ENCODE peak calls at places on chromosomes 3 and 15, in six cellular contexts. One of them, this sample, is unnamed. For H3K36me3, the result is how much of the 10 kb centered on the place peaks cover.

GRCh38 chr3:151206196-151206595 is 3.2 kb upstream of the GPR171 start:
- DNase-seq in body of pancreas: no peak
- DNase-seq in cardiac muscle cell: no peak
- DNase-seq in pancreas: no peak
- DNase-seq in left lung: no peak
- DNase-seq in PC-3: no peak
- DNase-seq in this sample: no peak

GRCh38 chr3:72270072-72270611 is 485.2 kb upstream of the PROK2 start:
- DNase-seq in pancreas: peak
- DNase-seq in body of pancreas: peak
- DNase-seq in cardiac muscle cell: peak
- DNase-seq in PC-3: peak
- DNase-seq in left lung: peak
- DNase-seq in this sample: peak

GRCh38 chr3:126718506-126719445 is 14.7 kb downstream of the CHCHD6 start:
- DNase-seq in body of pancreas: no peak
- DNase-seq in cardiac muscle cell: no peak
- DNase-seq in left lung: no peak
- DNase-seq in PC-3: no peak
- DNase-seq in pancreas: no peak
- DNase-seq in this sample: no peak

GRCh38 chr3:172281884-172282283 is 166.4 kb downstream of the GHSR start:
- DNase-seq in body of pancreas: no peak
- DNase-seq in cardiac muscle cell: no peak
- DNase-seq in pancreas: no peak
- DNase-seq in PC-3: no peak
- DNase-seq in left lung: no peak
- DNase-seq in this sample: no peak

GRCh38 chr3:133535971-133536634 is 37.4 kb upstream of the CDV3 start:
- DNase-seq in body of pancreas: peak
- DNase-seq in left lung: no peak
- DNase-seq in pancreas: no peak
- DNase-seq in PC-3: peak
- DNase-seq in cardiac muscle cell: peak
- DNase-seq in this sample: peak

GRCh38 chr3:23567917-23568316 is 237.8 kb upstream of the UBE2E1 start:
- DNase-seq in pancreas: no peak
- DNase-seq in body of pancreas: no peak
- DNase-seq in left lung: no peak
- DNase-seq in PC-3: peak
- DNase-seq in cardiac muscle cell: peak
- DNase-seq in this sample: peak

GRCh38 chr3:140711043-140711718 is 33.3 kb downstream of the TRIM42 start:
- DNase-seq in body of pancreas: no peak
- DNase-seq in cardiac muscle cell: no peak
- DNase-seq in pancreas: no peak
- DNase-seq in left lung: no peak
- DNase-seq in PC-3: no peak
- DNase-seq in this sample: no peak

GRCh38 chr15:60729850-60730458 is 251.0 kb upstream of the ICE2 start:
- DNase-seq in cardiac muscle cell: no peak
- DNase-seq in body of pancreas: no peak
- DNase-seq in pancreas: no peak
- DNase-seq in left lung: no peak
- DNase-seq in PC-3: no peak
- DNase-seq in this sample: no peak

GRCh38 chr15:82663186-82663600 is 16.0 kb upstream of the CPEB1 start:
- DNase-seq in cardiac muscle cell: peak
- DNase-seq in PC-3: peak
- DNase-seq in pancreas: peak
- DNase-seq in left lung: no peak
- DNase-seq in body of pancreas: peak
- DNase-seq in this sample: peak

GRCh38 chr3:24838533-24838932 is 343.9 kb upstream of the THRB start:
- DNase-seq in cardiac muscle cell: no peak
- DNase-seq in PC-3: no peak
- DNase-seq in pancreas: no peak
- DNase-seq in body of pancreas: no peak
- DNase-seq in left lung: no peak
- DNase-seq in this sample: no peak

GRCh38 chr3:134214239-134214638 is 36.4 kb downstream of the RYK start:
- DNase-seq in left lung: no peak
- DNase-seq in body of pancreas: no peak
- DNase-seq in cardiac muscle cell: no peak
- DNase-seq in pancreas: no peak
- DNase-seq in PC-3: peak
- DNase-seq in this sample: no peak

GRCh38 chr3:136343873-136344281 is 93.7 kb downstream of the PCCB start:
- DNase-seq in body of pancreas: peak
- DNase-seq in PC-3: peak
- DNase-seq in left lung: peak
- DNase-seq in cardiac muscle cell: peak
- DNase-seq in pancreas: peak
- DNase-seq in this sample: peak

GRCh38 chr3:54999801-55000200 is 71.9 kb upstream of the LRTM1 start:
- DNase-seq in cardiac muscle cell: peak
- DNase-seq in PC-3: no peak
- DNase-seq in body of pancreas: no peak
- DNase-seq in pancreas: no peak
- DNase-seq in left lung: no peak
- DNase-seq in this sample: no peak

GRCh38 chr15:72063186-72063585 is 54.8 kb downstream of the MYO9A start:
- DNase-seq in pancreas: no peak
- DNase-seq in body of pancreas: no peak
- DNase-seq in cardiac muscle cell: peak
- DNase-seq in left lung: no peak
- DNase-seq in PC-3: no peak
- DNase-seq in this sample: no peak

GRCh38 chr3:99753268-99753975 is 64.2 kb upstream of the CMSS1 start:
- DNase-seq in cardiac muscle cell: peak
- DNase-seq in body of pancreas: no peak
- DNase-seq in PC-3: peak
- DNase-seq in pancreas: no peak
- DNase-seq in left lung: no peak
- DNase-seq in this sample: peak

GRCh38 chr3:195072916-195073564 is 197.9 kb downstream of the XXYLT1 start:
- DNase-seq in left lung: peak
- DNase-seq in body of pancreas: no peak
- DNase-seq in cardiac muscle cell: no peak
- DNase-seq in PC-3: no peak
- DNase-seq in pancreas: no peak
- DNase-seq in this sample: no peak

GRCh38 chr15:60228096-60228495 is 169.7 kb downstream of the ANXA2 start:
- DNase-seq in pancreas: no peak
- DNase-seq in cardiac muscle cell: peak
- DNase-seq in left lung: no peak
- DNase-seq in body of pancreas: no peak
- DNase-seq in PC-3: no peak
- DNase-seq in this sample: no peak

GRCh38 chr15:22944651-22945050 is 35.5 kb downstream of the CYFIP1 start:
- DNase-seq in PC-3: peak
- DNase-seq in left lung: no peak
- DNase-seq in body of pancreas: peak
- DNase-seq in cardiac muscle cell: no peak
- DNase-seq in pancreas: peak
- DNase-seq in this sample: peak

GRCh38 chr3:58131101-58131500 is 79.7 kb downstream of the DNASE1L3 start:
- DNase-seq in pancreas: no peak
- DNase-seq in body of pancreas: no peak
- DNase-seq in left lung: no peak
- DNase-seq in cardiac muscle cell: no peak
- DNase-seq in PC-3: no peak
- DNase-seq in this sample: no peak

GRCh38 chr3:58132850-58133249 is 77.9 kb downstream of the DNASE1L3 start:
- DNase-seq in body of pancreas: no peak
- DNase-seq in cardiac muscle cell: no peak
- DNase-seq in PC-3: no peak
- DNase-seq in left lung: no peak
- DNase-seq in pancreas: no peak
- DNase-seq in this sample: no peak

GRCh38 chr3:58134468-58134867 is 76.3 kb downstream of the DNASE1L3 start:
- DNase-seq in PC-3: no peak
- DNase-seq in left lung: no peak
- DNase-seq in cardiac muscle cell: no peak
- DNase-seq in body of pancreas: no peak
- DNase-seq in pancreas: no peak
- DNase-seq in this sample: no peak

GRCh38 chr3:58137306-58137705 is 73.5 kb downstream of the DNASE1L3 start:
- DNase-seq in body of pancreas: no peak
- DNase-seq in cardiac muscle cell: no peak
- DNase-seq in PC-3: no peak
- DNase-seq in left lung: no peak
- DNase-seq in pancreas: no peak
- DNase-seq in this sample: no peak

DNA sequence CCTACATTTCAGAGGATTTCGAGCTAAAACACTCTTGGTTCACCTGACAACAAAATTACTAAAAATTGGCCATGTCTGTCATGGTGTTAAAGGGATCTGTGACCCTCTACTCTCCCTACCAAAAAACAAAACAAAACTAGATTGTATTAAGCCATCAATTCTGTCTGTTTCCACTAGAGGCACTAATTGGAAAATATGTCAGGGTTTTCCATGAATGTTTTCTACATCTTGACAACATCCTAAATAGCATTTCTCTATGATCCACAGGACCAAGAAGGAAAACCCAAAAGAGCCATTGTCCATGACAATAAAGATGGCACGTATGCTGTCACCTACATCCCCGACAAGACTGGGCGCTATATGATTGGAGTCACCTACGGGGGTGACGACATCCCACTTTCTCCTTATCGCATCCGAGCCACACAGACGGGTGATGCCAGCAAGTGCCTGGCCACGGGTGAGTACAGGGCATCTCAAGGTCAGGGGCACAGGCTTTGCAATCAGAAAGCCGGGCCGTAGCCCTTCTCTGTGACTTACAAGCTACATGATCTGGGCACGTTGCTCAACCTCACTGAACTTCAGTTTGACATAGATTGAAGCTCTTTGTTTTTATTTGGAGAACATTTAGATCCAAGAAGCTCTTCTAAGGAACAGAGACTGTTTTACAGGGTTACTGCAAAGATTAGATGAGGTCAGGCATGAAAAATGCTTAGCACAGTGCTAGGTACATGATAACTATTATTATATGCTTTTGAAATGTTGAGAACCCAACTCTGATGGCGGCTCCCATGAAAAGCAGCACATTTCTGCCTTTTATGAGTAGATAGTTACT is 74.8 kb downstream of the DNASE1L3 start:
- DNase-seq in body of pancreas: no peak
- DNase-seq in cardiac muscle cell: peak
- DNase-seq in pancreas: no peak
- DNase-seq in PC-3: peak
- DNase-seq in left lung: no peak
- DNase-seq in this sample: no peak
- H3K36me3 ChIP-seq in body of pancreas: under half
- H3K36me3 ChIP-seq in cardiac muscle cell: under half
- H3K36me3 ChIP-seq in pancreas: under half
- H3K36me3 ChIP-seq in PC-3: half or more
- H3K36me3 ChIP-seq in left lung: under half
- H3K36me3 ChIP-seq in this sample: under half

GRCh38 chr15:31235298-31236183 is 91.1 kb upstream of the KLF13 start:
- DNase-seq in cardiac muscle cell: peak
- DNase-seq in left lung: no peak
- DNase-seq in body of pancreas: peak
- DNase-seq in PC-3: no peak
- DNase-seq in pancreas: no peak
- DNase-seq in this sample: no peak

GRCh38 chr15:31238369-31238768 is 88.3 kb upstream of the KLF13 start:
- DNase-seq in pancreas: no peak
- DNase-seq in PC-3: no peak
- DNase-seq in cardiac muscle cell: no peak
- DNase-seq in body of pancreas: no peak
- DNase-seq in left lung: no peak
- DNase-seq in this sample: no peak

GRCh38 chr15:31236184-31237041 is 90.2 kb upstream of the KLF13 start:
- DNase-seq in body of pancreas: peak
- DNase-seq in pancreas: peak
- DNase-seq in left lung: no peak
- DNase-seq in cardiac muscle cell: peak
- DNase-seq in PC-3: peak
- DNase-seq in this sample: peak

GRCh38 chr15:31238906-31239305 is 87.7 kb upstream of the KLF13 start:
- DNase-seq in left lung: no peak
- DNase-seq in pancreas: no peak
- DNase-seq in body of pancreas: no peak
- DNase-seq in PC-3: no peak
- DNase-seq in cardiac muscle cell: no peak
- DNase-seq in this sample: no peak

GRCh38 chr15:31237042-31237324 is 89.7 kb upstream of the KLF13 start:
- DNase-seq in left lung: no peak
- DNase-seq in body of pancreas: no peak
- DNase-seq in cardiac muscle cell: no peak
- DNase-seq in pancreas: no peak
- DNase-seq in PC-3: no peak
- DNase-seq in this sample: no peak
- TF ChIP-seq CTCF in left lung: no peak
- TF ChIP-seq CTCF in body of pancreas: no peak
- TF ChIP-seq CTCF in cardiac muscle cell: no peak
- TF ChIP-seq CTCF in pancreas: no peak
- TF ChIP-seq CTCF in PC-3: no peak
- TF ChIP-seq CTCF in this sample: no peak

GRCh38 chr3:12613250-12613649 is 50.7 kb downstream of the RAF1 start:
- DNase-seq in body of pancreas: no peak
- DNase-seq in pancreas: no peak
- DNase-seq in cardiac muscle cell: no peak
- DNase-seq in left lung: no peak
- DNase-seq in PC-3: no peak
- DNase-seq in this sample: no peak
- H3K36me3 ChIP-seq in body of pancreas: under half
- H3K36me3 ChIP-seq in pancreas: under half
- H3K36me3 ChIP-seq in cardiac muscle cell: under half
- H3K36me3 ChIP-seq in left lung: under half
- H3K36me3 ChIP-seq in PC-3: under half
- H3K36me3 ChIP-seq in this sample: under half

DNA sequence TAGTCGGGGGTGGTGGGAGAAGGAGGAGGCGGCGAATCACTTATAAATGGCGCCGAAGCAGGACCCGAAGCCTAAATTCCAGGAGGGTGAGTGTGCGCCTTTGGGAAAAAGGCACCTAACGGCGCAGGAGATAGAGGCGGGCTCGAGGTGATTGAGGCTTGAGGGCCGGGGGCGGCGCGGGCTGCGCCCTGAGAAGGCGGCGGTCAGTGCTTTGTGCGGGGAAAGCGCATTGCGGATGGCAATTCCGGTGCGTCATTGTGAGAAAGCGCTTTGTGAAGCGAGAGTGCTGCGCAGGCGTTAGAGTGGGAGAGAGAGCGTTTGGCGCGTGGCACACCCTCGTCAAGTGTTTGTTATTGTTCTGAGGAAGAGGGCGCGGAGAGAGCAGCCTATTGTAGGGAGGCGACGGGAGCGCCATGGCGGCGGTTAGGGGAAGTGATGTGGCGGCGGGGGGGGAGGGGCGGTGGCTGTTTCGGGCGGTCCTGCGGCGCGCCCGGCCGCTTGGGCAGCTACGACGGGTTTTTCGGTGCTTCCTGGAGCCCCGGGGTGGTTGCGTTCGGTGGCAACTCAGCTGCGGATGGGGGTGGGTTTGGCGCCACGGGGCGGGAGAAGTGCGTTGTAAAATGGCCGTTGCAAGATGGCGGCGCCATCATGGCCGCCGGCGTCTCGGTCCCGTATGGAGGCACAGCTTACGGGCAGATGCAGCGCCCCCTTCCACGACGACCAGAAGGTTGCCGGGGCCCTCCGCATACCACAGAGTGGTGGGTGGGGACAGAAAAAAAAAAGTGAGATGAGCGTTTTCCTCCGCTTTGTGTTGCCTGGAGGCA is 494 bp downstream of the MORF4L1 start:
- DNase-seq in pancreas: peak
- DNase-seq in PC-3: peak
- DNase-seq in body of pancreas: peak
- DNase-seq in cardiac muscle cell: peak
- DNase-seq in left lung: peak
- DNase-seq in this sample: peak
- TF ChIP-seq CTCF in pancreas: no peak
- TF ChIP-seq CTCF in PC-3: peak
- TF ChIP-seq CTCF in body of pancreas: no peak
- TF ChIP-seq CTCF in cardiac muscle cell: peak
- TF ChIP-seq CTCF in left lung: peak
- TF ChIP-seq CTCF in this sample: peak